ENCODE peak calls at places on chromosome 19, in seven cellular contexts. S is ureter; O is Ammon's horn; B is HS-27A; Q is fibroblast of the conjunctiva; M is GOT3; F is stimulated activated CD4-positive, alpha-beta T cell treated with anti-CD3 and anti-CD28 coated beads, Interleukin-2, amount 100 ng/mL, for 48 hours. W is an unnamed sample.

GRCh38 chr19:37928527-37929286 is 21.7 kb downstream of the SIPA1L3 start:
- DNase-seq in S (no peak), O (no peak), B (no peak), Q (no peak), M (no peak), F (no peak), W (no peak)

GRCh38 chr19:16295071-16295470 is 29.6 kb upstream of the KLF2 start:
- DNase-seq in S (no peak), O (no peak), B (no peak), Q (no peak), M (no peak), F (no peak), W (no peak)

GRCh38 chr19:9498183-9498902 is at the start of gene ZNF560:
- DNase-seq in S (no peak), O (no peak), B (no peak), Q (peak), M (no peak), F (peak), W (no peak)

GRCh38 chr19:40305403-40305802 is 20.3 kb upstream of the AKT2 start:
- DNase-seq in S (peak), O (peak), B (peak), Q (peak), M (no peak), F (peak), W (peak)

GRCh38 chr19:11425719-11426457 is 6.8 kb upstream of the RGL3 start:
- DNase-seq in S (no peak), O (no peak), B (no peak), Q (no peak), M (no peak), F (no peak), W (no peak)

GRCh38 chr19:48837081-48837524 is 812 bp upstream of the HSD17B14 start:
- DNase-seq in S (peak), O (peak), B (peak), Q (peak), M (no peak), F (peak), W (peak)

GRCh38 chr19:2603320-2603719 is 99.2 kb downstream of the GNG7 start:
- DNase-seq in S (no peak), O (no peak), B (no peak), Q (peak), M (no peak), F (no peak), W (no peak)

GRCh38 chr19:45975296-45975695 is 1.6 kb upstream of the NOVA2 start:
- DNase-seq in S (no peak), O (no peak), B (no peak), Q (no peak), M (no peak), F (no peak), W (no peak)

GRCh38 chr19:49613374-49613773 is 22.4 kb downstream of the PRR12 start:
- DNase-seq in S (no peak), O (no peak), B (peak), Q (no peak), M (no peak), F (no peak), W (no peak)

GRCh38 chr19:11964858-11965645 is at the start of gene ZNF763:
- DNase-seq in S (peak), O (peak), B (peak), Q (peak), M (peak), F (peak), W (peak)

GRCh38 chr19:4911786-4912672 is 2.7 kb downstream of the UHRF1 start:
- DNase-seq in S (peak), O (peak), B (peak), Q (peak), M (peak), F (peak), W (peak)

GRCh38 chr19:53795019-53795418 is 29.1 kb downstream of the NLRP12 start:
- DNase-seq in S (no peak), O (no peak), B (no peak), Q (no peak), M (no peak), F (no peak), W (no peak)

GRCh38 chr19:49488046-49488862 is 846 bp downstream of the RPL13A start:
- DNase-seq in S (no peak), O (no peak), B (no peak), Q (no peak), M (no peak), F (no peak), W (no peak)

GRCh38 chr19:44142014-44142523 is 715 bp downstream of the ZNF234 start:
- DNase-seq in S (no peak), O (peak), B (no peak), Q (no peak), M (no peak), F (no peak), W (no peak)

GRCh38 chr19:16605552-16605951 is 22.5 kb downstream of the MED26 start:
- DNase-seq in S (no peak), O (no peak), B (no peak), Q (no peak), M (no peak), F (no peak), W (no peak)

GRCh38 chr19:23698711-23699520 is 11.9 kb upstream of the ZNF675 start:
- DNase-seq in S (peak), O (no peak), B (peak), Q (no peak), M (no peak), F (no peak), W (no peak)

GRCh38 chr19:39351537-39352037 is 9.4 kb downstream of the SAMD4B start:
- DNase-seq in S (no peak), O (peak), B (no peak), Q (no peak), M (no peak), F (peak), W (no peak)

GRCh38 chr19:475360-475759 is 14.5 kb upstream of the SHC2 start:
- DNase-seq in S (no peak), O (no peak), B (no peak), Q (no peak), M (no peak), F (no peak), W (no peak)

GRCh38 chr19:47004012-47004465 is 15.6 kb upstream of the NPAS1 start:
- DNase-seq in S (no peak), O (no peak), B (no peak), Q (no peak), M (no peak), F (no peak), W (no peak)

GRCh38 chr19:54523403-54523802 is 20.8 kb downstream of the LAIR2 start:
- DNase-seq in S (no peak), O (peak), B (peak), Q (no peak), M (no peak), F (peak), W (no peak)

GRCh38 chr19:57078802-57079201 is 41.0 kb upstream of the USP29 start:
- DNase-seq in S (no peak), O (no peak), B (no peak), Q (no peak), M (no peak), F (no peak), W (no peak)

GRCh38 chr19:19053508-19054314 is 10.1 kb upstream of the SLC25A42 start:
- DNase-seq in S (no peak), O (peak), B (no peak), Q (peak), M (no peak), F (peak), W (peak)

GRCh38 chr19:54108496-54108895 is 5.8 kb downstream of the NDUFA3 start:
- DNase-seq in S (no peak), O (no peak), B (no peak), Q (no peak), M (no peak), F (no peak), W (no peak)

W was measured in effector CD8-positive, alpha-beta T cell.